ENCODE peak calls at places on chromosome 11, in eight cellular contexts. S, L, N, I, D, C, Z and Q are unnamed samples.

GRCh38 chr11:13861411-13861810 is 101.1 kb upstream of the SPON1 start:
- DNase-seq in Z (peak; percentile 24), C (no peak), S (no peak), I (no peak), D (peak; percentile 86), N (no peak), L (no peak), Q (no peak)

GRCh38 chr11:117953029-117953671 is 23.9 kb upstream of the TMPRSS13 start:
- DNase-seq in Z (peak; percentile 43), D (peak; percentile 42), L (no peak), C (no peak), S (no peak), N (no peak), I (no peak), Q (no peak)

GRCh38 chr11:85694385-85694980 is 8.5 kb upstream of the CCDC89 start:
- DNase-seq in D (peak; percentile 64), N (peak; percentile 71), C (peak; percentile 50), Z (no peak), I (no peak), S (no peak), L (no peak), Q (peak; percentile 24)

GRCh38 chr11:32420937-32421532 is 14.3 kb downstream of the WT1 start:
- DNase-seq in N (no peak), Z (peak; percentile 42), C (peak; percentile 11), D (peak; percentile 83), I (no peak), S (no peak), L (no peak), Q (no peak)

GRCh38 chr11:59097113-59097708 is 9.8 kb upstream of the FAM111B start:
- DNase-seq in Z (peak; percentile 83), C (peak; percentile 42), L (no peak), I (peak; percentile 69), D (peak; percentile 59), N (peak; percentile 62), S (no peak), Q (peak; percentile 69)

GRCh38 chr11:16933756-16934603 is 80.2 kb downstream of the PLEKHA7 start:
- DNase-seq in Z (peak; percentile 77), D (no peak), S (no peak), N (no peak), C (peak; percentile 50), L (no peak), I (peak; percentile 14), Q (peak; percentile 85)

GRCh38 chr11:112962854-112963367 is 1.7 kb downstream of the NCAM1 start:
- DNase-seq in D (no peak), Z (peak; percentile 84), S (no peak), C (peak; percentile 34), I (peak; percentile 38), L (peak; percentile 79), N (no peak), Q (peak; percentile 85)

GRCh38 chr11:32792948-32793475 is 1.4 kb downstream of the CCDC73 start:
- DNase-seq in S (peak; percentile 59), C (peak; percentile 12), I (peak; percentile 73), D (peak; percentile 64), L (no peak), Z (peak; percentile 80), N (peak; percentile 27), Q (peak; percentile 47)

GRCh38 chr11:406796-407650 is 7.8 kb downstream of the SIGIRR start:
- DNase-seq in I (peak; percentile 87), S (no peak), Z (peak; percentile 96), N (peak; percentile 65), L (peak; percentile 96), D (peak; percentile 93), C (peak; percentile 71), Q (peak; percentile 84)

GRCh38 chr11:135075740-135076139 is 663.7 kb upstream of the B3GAT1 start:
- DNase-seq in N (peak; percentile 5), L (peak; percentile 82), D (peak; percentile 58), Z (peak; percentile 94), C (peak; percentile 21), S (peak; percentile 59), I (peak; percentile 46), Q (peak; percentile 22)

GRCh38 chr11:97364047-97364446 is 974.2 kb downstream of the JRKL start:
- DNase-seq in D (peak; percentile 12), I (no peak), N (no peak), C (peak; percentile 65), L (no peak), Z (no peak), S (no peak), Q (peak; percentile 73)

GRCh38 chr11:130128626-130129025 is 31.0 kb upstream of the ST14 start:
- DNase-seq in L (no peak), N (no peak), S (no peak), C (no peak), I (no peak), Z (peak; percentile 11), D (no peak), Q (no peak)

GRCh38 chr11:126140106-126140931 is 71.1 kb downstream of the RPUSD4 start:
- DNase-seq in C (no peak), N (no peak), L (no peak), S (no peak), I (no peak), D (no peak), Z (no peak), Q (no peak)

GRCh38 chr11:15969281-15969680 is 387.1 kb downstream of the SOX6 start:
- DNase-seq in N (peak; percentile 93), I (peak; percentile 81), C (peak; percentile 86), Z (peak; percentile 53), D (peak; percentile 85), S (no peak), L (no peak), Q (peak; percentile 92)

GRCh38 chr11:107683070-107683469 is 28.8 kb downstream of the SLN start:
- DNase-seq in S (no peak), I (no peak), L (no peak), D (no peak), Z (no peak), C (no peak), N (no peak), Q (no peak)

GRCh38 chr11:107688322-107688918 is 23.4 kb downstream of the SLN start:
- DNase-seq in D (no peak), S (no peak), I (no peak), Z (no peak), L (no peak), N (no peak), C (no peak), Q (no peak)

GRCh38 chr11:107679255-107680024 is 32.4 kb downstream of the SLN start:
- DNase-seq in N (no peak), C (no peak), S (no peak), Z (no peak), L (no peak), I (no peak), D (no peak), Q (no peak)

GRCh38 chr11:107682182-107682971 is 29.5 kb downstream of the SLN start:
- DNase-seq in N (no peak), C (no peak), D (no peak), Z (no peak), I (no peak), L (no peak), S (no peak), Q (no peak)

GRCh38 chr11:107683807-107684206 is 28.0 kb downstream of the SLN start:
- DNase-seq in L (no peak), S (no peak), Z (peak; percentile 72), N (no peak), I (no peak), D (no peak), C (no peak), Q (no peak)
- TF ChIP-seq CTCF in L (no peak), S (no peak), Z (peak; percentile 76), N (peak; percentile 21), I (no peak), D (peak; percentile 47), C (peak; percentile 40), Q (peak; percentile 34)

GRCh38 chr11:121465709-121466062 is 12.9 kb upstream of the SORL1-AS1 start:
- DNase-seq in S (no peak), C (no peak), N (no peak), L (no peak), I (no peak), D (no peak), Z (peak; percentile 75), Q (no peak)

GRCh38 chr11:121466063-121466794 is 13.5 kb upstream of the SORL1-AS1 start:
- DNase-seq in Z (peak; percentile 95), N (peak; percentile 95), L (peak; percentile 97), I (peak; percentile 91), C (peak; percentile 97), S (peak; percentile 96), D (no peak), Q (peak; percentile 92)

GRCh38 chr11:121464352-121464946 is 11.7 kb upstream of the SORL1-AS1 start:
- DNase-seq in N (peak; percentile 94), C (peak; percentile 97), S (peak; percentile 77), I (peak; percentile 63), Z (peak; percentile 81), D (no peak), L (peak; percentile 86), Q (peak; percentile 90)

GRCh38 chr11:121461843-121462242 is 9.1 kb upstream of the SORL1-AS1 start:
- DNase-seq in S (no peak), C (no peak), N (no peak), L (no peak), Z (no peak), D (no peak), I (no peak), Q (no peak)

DNA sequence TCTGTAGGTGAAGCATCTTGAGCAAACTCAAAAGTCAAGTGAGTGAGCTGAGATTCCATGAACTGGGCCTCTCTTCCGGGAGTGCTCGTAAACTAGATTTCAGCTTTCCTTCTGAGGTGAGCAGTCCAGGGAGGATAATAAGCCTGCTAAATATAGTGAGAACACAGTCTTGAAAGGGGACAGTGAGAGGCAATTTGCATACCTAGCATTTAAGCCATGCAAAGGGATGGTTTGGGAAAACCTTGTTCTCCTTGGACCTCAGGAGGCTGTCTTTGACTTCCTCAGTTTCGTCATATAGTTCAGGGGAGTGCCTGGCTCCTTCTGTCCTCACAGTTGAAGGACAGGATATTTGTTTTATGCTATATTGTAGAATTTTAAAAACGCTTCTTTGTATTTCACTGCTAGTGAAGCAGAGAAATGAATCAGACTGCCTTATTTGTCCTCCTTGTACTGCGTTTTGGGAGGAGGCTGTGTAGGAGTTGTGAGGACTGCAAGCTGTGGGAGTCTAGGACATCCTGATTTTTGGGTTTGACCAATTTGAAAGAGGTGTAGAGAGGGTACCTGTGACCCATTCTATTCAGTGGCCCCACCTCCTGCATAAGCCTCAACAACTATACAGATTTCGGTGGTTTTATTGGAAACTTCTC is 11.0 kb upstream of the SORL1-AS1 start:
- DNase-seq in I (no peak), L (no peak), N (no peak), Z (no peak), D (no peak), C (no peak), S (no peak), Q (no peak)
- H3K27ac ChIP-seq in I (peak overlapping the region; percentile 83), L (no peak overlapping the region), N (no peak overlapping the region), Z (no peak overlapping the region), D (no peak overlapping the region), C (no peak overlapping the region), S (peak overlapping the region; percentile 74), Q (no peak overlapping the region)

DNA sequence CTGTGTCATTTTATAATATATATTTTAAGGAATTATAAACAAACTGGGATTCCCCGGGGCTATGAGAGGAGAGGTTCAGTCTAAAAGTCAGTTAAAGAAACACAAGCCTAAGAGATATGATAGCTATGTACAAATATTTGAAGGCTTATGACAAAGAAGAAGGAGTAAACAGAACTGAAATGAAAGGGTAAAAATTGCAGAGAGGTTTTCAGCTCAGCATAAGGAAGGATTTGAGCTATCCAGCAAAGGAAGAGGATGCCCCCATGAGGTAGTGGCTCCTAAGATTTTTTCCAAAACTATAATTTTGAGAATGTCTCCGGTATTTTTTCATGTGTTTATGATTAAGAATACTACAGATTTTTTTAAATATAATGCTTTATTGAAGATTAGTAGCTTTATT is 57.9 kb upstream of the ANGPTL5 start:
- DNase-seq in L (no peak), Z (no peak), S (no peak), C (peak; percentile 3), N (peak; percentile 43), D (no peak), I (no peak), Q (no peak)
- TF ChIP-seq CTCF in L (no peak), Z (peak; percentile 17), S (no peak), C (peak; percentile 47), N (peak; percentile 48), D (no peak), I (no peak), Q (peak; percentile 24)

GRCh38 chr11:73398721-73399120 is 22.5 kb downstream of the RELT start:
- DNase-seq in N (no peak), L (no peak), C (no peak), Z (peak; percentile 38), S (no peak), I (no peak), D (no peak), Q (no peak)
- H3K27ac ChIP-seq in N (no peak overlapping the region), L (no peak overlapping the region), C (no peak overlapping the region), Z (no peak overlapping the region), S (peak overlapping the region; percentile 5), I (no peak overlapping the region), D (no peak overlapping the region), Q (peak overlapping the region; percentile 17)